ENCODE peak calls at places on chromosomes 7 and 10, in four cellular contexts. One of them, this sample, is unnamed.

GRCh38 chr7:2873686-2874551 is 29.8 kb upstream of the GNA12 start:
- DNase-seq in brain microvascular endothelial cell: peak
- DNase-seq in effector memory CD4-positive, alpha-beta T cell: no peak
- DNase-seq in psoas muscle: no peak
- DNase-seq in this sample: no peak

GRCh38 chr7:143321734-143322133 is 5.8 kb downstream of the CLCN1 start:
- DNase-seq in brain microvascular endothelial cell: no peak
- DNase-seq in effector memory CD4-positive, alpha-beta T cell: no peak
- DNase-seq in psoas muscle: no peak
- DNase-seq in this sample: no peak

GRCh38 chr10:62655337-62655994 is 149.1 kb upstream of the ADO start:
- DNase-seq in brain microvascular endothelial cell: no peak
- DNase-seq in effector memory CD4-positive, alpha-beta T cell: no peak
- DNase-seq in psoas muscle: no peak
- DNase-seq in this sample: no peak

GRCh38 chr7:57198801-57199200 is 66.6 kb upstream of the ZNF479 start:
- DNase-seq in brain microvascular endothelial cell: no peak
- DNase-seq in effector memory CD4-positive, alpha-beta T cell: no peak
- DNase-seq in psoas muscle: no peak
- DNase-seq in this sample: no peak

GRCh38 chr7:37333075-37333474 is 115.6 kb downstream of the ELMO1 start:
- DNase-seq in brain microvascular endothelial cell: no peak
- DNase-seq in effector memory CD4-positive, alpha-beta T cell: no peak
- DNase-seq in psoas muscle: no peak
- DNase-seq in this sample: no peak

GRCh38 chr10:90775351-90776028 is 82.3 kb downstream of the HTR7 start:
- DNase-seq in brain microvascular endothelial cell: peak
- DNase-seq in effector memory CD4-positive, alpha-beta T cell: no peak
- DNase-seq in psoas muscle: no peak
- DNase-seq in this sample: no peak

GRCh38 chr10:119538632-119539358 is 3.7 kb downstream of the RGS10 start:
- DNase-seq in brain microvascular endothelial cell: no peak
- DNase-seq in effector memory CD4-positive, alpha-beta T cell: no peak
- DNase-seq in psoas muscle: no peak
- DNase-seq in this sample: no peak

GRCh38 chr10:44759122-44759521 is 152.0 kb upstream of the TMEM72 start:
- DNase-seq in brain microvascular endothelial cell: no peak
- DNase-seq in effector memory CD4-positive, alpha-beta T cell: no peak
- DNase-seq in psoas muscle: no peak
- DNase-seq in this sample: no peak

GRCh38 chr10:12279281-12279680 is 70.1 kb upstream of the CAMK1D start:
- DNase-seq in brain microvascular endothelial cell: peak
- DNase-seq in effector memory CD4-positive, alpha-beta T cell: no peak
- DNase-seq in psoas muscle: no peak
- DNase-seq in this sample: no peak

GRCh38 chr7:158997110-158997453 is 140.7 kb downstream of the DYNC2I1 start:
- DNase-seq in brain microvascular endothelial cell: no peak
- DNase-seq in effector memory CD4-positive, alpha-beta T cell: no peak
- DNase-seq in psoas muscle: no peak
- DNase-seq in this sample: no peak

GRCh38 chr10:86922553-86922961 is 34.9 kb downstream of the MMRN2 start:
- DNase-seq in brain microvascular endothelial cell: no peak
- DNase-seq in effector memory CD4-positive, alpha-beta T cell: no peak
- DNase-seq in psoas muscle: no peak
- DNase-seq in this sample: no peak

GRCh38 chr10:15563161-15563715 is 156.5 kb downstream of the ITGA8 start:
- DNase-seq in brain microvascular endothelial cell: no peak
- DNase-seq in effector memory CD4-positive, alpha-beta T cell: no peak
- DNase-seq in psoas muscle: no peak
- DNase-seq in this sample: no peak

GRCh38 chr10:35992107-35992506 is 350.0 kb upstream of the FZD8 start:
- DNase-seq in brain microvascular endothelial cell: no peak
- DNase-seq in effector memory CD4-positive, alpha-beta T cell: no peak
- DNase-seq in psoas muscle: no peak
- DNase-seq in this sample: no peak

GRCh38 chr10:21935439-21936023 is 68.0 kb downstream of the DNAJC1 start:
- DNase-seq in brain microvascular endothelial cell: no peak
- DNase-seq in effector memory CD4-positive, alpha-beta T cell: no peak
- DNase-seq in psoas muscle: no peak
- DNase-seq in this sample: no peak

DNA sequence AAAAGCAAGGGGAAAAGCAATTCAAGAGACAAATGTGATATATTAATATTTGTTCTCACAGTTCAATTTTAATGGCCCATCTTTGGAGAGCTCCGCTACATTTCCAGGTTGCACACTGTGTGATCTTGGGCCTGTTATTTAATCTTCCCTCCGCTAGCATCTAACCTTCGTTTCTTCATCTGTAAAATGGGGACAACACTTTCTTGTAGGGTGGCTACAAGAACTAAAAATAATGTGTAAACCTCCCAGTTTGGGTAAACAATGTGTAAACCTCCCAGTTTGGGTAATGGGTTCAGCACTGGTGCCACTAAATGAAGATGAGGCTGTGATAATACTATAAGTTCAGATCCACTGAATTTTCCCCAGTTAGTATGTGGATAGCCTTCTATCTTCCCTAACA is 99.5 kb downstream of the CDK6 start:
- DNase-seq in brain microvascular endothelial cell: no peak
- DNase-seq in effector memory CD4-positive, alpha-beta T cell: no peak
- DNase-seq in psoas muscle: no peak
- DNase-seq in this sample: no peak
- H3K27ac ChIP-seq in brain microvascular endothelial cell: no peak
- H3K27ac ChIP-seq in effector memory CD4-positive, alpha-beta T cell: no peak
- H3K27ac ChIP-seq in psoas muscle: no peak
- H3K27ac ChIP-seq in this sample: no peak

GRCh38 chr10:60535427-60535826 is 145.8 kb upstream of the ANK3 start:
- DNase-seq in brain microvascular endothelial cell: no peak
- DNase-seq in effector memory CD4-positive, alpha-beta T cell: no peak
- DNase-seq in psoas muscle: no peak
- DNase-seq in this sample: no peak

GRCh38 chr10:60536529-60537114 is 146.9 kb upstream of the ANK3 start:
- DNase-seq in brain microvascular endothelial cell: peak
- DNase-seq in effector memory CD4-positive, alpha-beta T cell: no peak
- DNase-seq in psoas muscle: no peak
- DNase-seq in this sample: no peak

GRCh38 chr10:60532691-60533468 is 143.2 kb upstream of the ANK3 start:
- DNase-seq in brain microvascular endothelial cell: no peak
- DNase-seq in effector memory CD4-positive, alpha-beta T cell: no peak
- DNase-seq in psoas muscle: no peak
- DNase-seq in this sample: no peak

GRCh38 chr10:60537697-60538096 is 148.0 kb upstream of the ANK3 start:
- DNase-seq in brain microvascular endothelial cell: no peak
- DNase-seq in effector memory CD4-positive, alpha-beta T cell: no peak
- DNase-seq in psoas muscle: no peak
- DNase-seq in this sample: no peak

GRCh38 chr10:60534791-60535389 is 145.2 kb upstream of the ANK3 start:
- DNase-seq in brain microvascular endothelial cell: no peak
- DNase-seq in effector memory CD4-positive, alpha-beta T cell: no peak
- DNase-seq in psoas muscle: no peak
- DNase-seq in this sample: no peak
- H3K27ac ChIP-seq in brain microvascular endothelial cell: no peak
- H3K27ac ChIP-seq in effector memory CD4-positive, alpha-beta T cell: no peak
- H3K27ac ChIP-seq in psoas muscle: no peak
- H3K27ac ChIP-seq in this sample: peak

GRCh38 chr7:22082886-22083710 is 137.4 kb upstream of the CDCA7L start:
- DNase-seq in brain microvascular endothelial cell: peak
- DNase-seq in effector memory CD4-positive, alpha-beta T cell: peak
- DNase-seq in psoas muscle: peak
- DNase-seq in this sample: peak

GRCh38 chr7:22082553-22082885 is 136.8 kb upstream of the CDCA7L start:
- DNase-seq in brain microvascular endothelial cell: peak
- DNase-seq in effector memory CD4-positive, alpha-beta T cell: no peak
- DNase-seq in psoas muscle: no peak
- DNase-seq in this sample: no peak

GRCh38 chr7:22087861-22088260 is 142.2 kb upstream of the CDCA7L start:
- DNase-seq in brain microvascular endothelial cell: no peak
- DNase-seq in effector memory CD4-positive, alpha-beta T cell: no peak
- DNase-seq in psoas muscle: no peak
- DNase-seq in this sample: no peak

GRCh38 chr7:22083711-22084289 is 138.1 kb upstream of the CDCA7L start:
- DNase-seq in brain microvascular endothelial cell: no peak
- DNase-seq in effector memory CD4-positive, alpha-beta T cell: no peak
- DNase-seq in psoas muscle: peak
- DNase-seq in this sample: no peak
- H3K27ac ChIP-seq in brain microvascular endothelial cell: peak
- H3K27ac ChIP-seq in effector memory CD4-positive, alpha-beta T cell: no peak
- H3K27ac ChIP-seq in psoas muscle: peak
- H3K27ac ChIP-seq in this sample: peak

GRCh38 chr10:103969436-103969835 is 2.5 kb downstream of the SLK start:
- DNase-seq in brain microvascular endothelial cell: no peak
- DNase-seq in effector memory CD4-positive, alpha-beta T cell: no peak
- DNase-seq in psoas muscle: no peak
- DNase-seq in this sample: no peak

GRCh38 chr10:103968441-103969391 is 1.8 kb downstream of the SLK start:
- DNase-seq in brain microvascular endothelial cell: no peak
- DNase-seq in effector memory CD4-positive, alpha-beta T cell: no peak
- DNase-seq in psoas muscle: no peak
- DNase-seq in this sample: no peak

GRCh38 chr10:103967433-103968142 is 648 bp downstream of the SLK start:
- DNase-seq in brain microvascular endothelial cell: no peak
- DNase-seq in effector memory CD4-positive, alpha-beta T cell: peak
- DNase-seq in psoas muscle: no peak
- DNase-seq in this sample: no peak

GRCh38 chr10:103966671-103967432 is at the start of gene SLK:
- DNase-seq in brain microvascular endothelial cell: peak
- DNase-seq in effector memory CD4-positive, alpha-beta T cell: peak
- DNase-seq in psoas muscle: peak
- DNase-seq in this sample: peak

DNA sequence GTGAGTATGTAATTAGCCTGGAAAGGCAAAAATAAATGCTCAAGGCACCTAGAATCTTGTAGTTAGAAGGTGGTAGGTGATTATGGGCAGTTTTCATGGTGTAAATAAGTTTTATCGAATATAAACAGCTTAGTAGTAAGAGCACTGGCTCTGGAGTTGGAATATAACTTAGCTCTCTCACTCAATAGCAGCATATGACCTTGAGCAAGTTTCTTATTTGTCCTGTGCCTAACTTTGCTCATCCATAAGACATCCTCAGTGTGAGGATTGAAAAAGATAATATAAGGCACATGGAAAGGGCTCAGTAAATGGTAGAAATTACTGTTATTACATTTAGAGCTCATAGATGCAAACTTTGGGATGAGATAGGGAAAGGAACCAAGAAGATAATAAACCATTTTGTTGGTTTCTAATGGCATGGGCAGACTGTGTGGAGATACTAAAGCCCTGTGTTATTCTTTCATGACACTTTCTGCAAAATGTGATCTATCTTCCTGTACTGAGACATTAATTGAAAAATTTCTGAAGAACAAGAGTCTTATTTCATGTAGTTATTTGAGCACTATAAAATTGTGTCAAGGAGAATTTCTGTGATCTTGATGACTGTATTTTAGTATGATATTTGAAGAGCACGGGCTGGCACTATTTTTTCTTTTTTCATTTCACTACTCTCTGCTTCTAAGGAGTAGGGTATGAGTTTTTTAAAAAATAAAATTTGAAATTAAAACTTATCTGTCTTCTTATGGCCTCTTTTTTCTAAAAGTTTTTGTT is 3.1 kb downstream of the SLK start:
- DNase-seq in brain microvascular endothelial cell: no peak
- DNase-seq in effector memory CD4-positive, alpha-beta T cell: no peak
- DNase-seq in psoas muscle: no peak
- DNase-seq in this sample: no peak
- H3K27ac ChIP-seq in brain microvascular endothelial cell: no peak
- H3K27ac ChIP-seq in effector memory CD4-positive, alpha-beta T cell: peak
- H3K27ac ChIP-seq in psoas muscle: no peak
- H3K27ac ChIP-seq in this sample: no peak

GRCh38 chr10:96850825-96851224 is 18.7 kb downstream of the LCOR start:
- DNase-seq in brain microvascular endothelial cell: peak
- DNase-seq in effector memory CD4-positive, alpha-beta T cell: no peak
- DNase-seq in psoas muscle: no peak
- DNase-seq in this sample: no peak
- H3K27ac ChIP-seq in brain microvascular endothelial cell: peak
- H3K27ac ChIP-seq in effector memory CD4-positive, alpha-beta T cell: no peak
- H3K27ac ChIP-seq in psoas muscle: no peak
- H3K27ac ChIP-seq in this sample: no peak

DNA sequence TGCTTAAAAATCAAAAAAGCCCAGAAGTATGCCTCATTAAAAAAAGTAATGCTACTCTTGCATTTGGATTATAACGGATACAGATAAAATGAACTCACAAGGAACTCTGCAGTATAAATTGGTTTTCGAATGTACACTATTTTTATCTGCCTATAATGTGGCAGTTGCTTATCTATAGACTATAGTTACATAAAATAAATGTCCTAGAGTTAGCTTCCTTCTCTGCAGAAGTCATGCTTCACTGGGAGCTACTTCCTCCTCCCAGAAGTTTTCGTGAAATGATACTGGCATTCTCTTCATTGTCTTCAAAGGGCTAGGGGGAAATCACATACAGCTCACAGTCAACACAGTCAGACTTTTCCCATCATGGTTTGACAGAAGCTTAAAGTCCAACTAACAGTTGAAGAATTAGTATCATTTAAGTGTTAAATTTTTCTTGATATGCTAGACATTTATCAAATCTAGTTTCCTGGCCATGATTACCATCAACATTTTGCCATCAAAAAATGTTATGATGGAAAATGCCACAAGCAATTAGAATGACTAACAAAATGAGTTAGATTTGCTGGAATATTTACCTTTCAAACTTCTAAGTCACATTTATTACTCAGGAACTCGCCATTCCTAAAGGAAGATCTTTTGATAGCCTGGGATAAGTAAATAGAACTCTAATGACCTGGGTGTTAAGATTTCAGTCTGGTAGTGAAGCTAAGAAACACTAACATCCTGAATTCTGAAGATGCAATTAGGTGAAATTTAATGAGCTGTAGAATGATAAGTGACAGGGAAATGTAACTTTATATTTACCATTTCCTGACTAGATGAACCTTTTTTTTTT is 87.3 kb upstream of the TRIL start:
- DNase-seq in brain microvascular endothelial cell: no peak
- DNase-seq in effector memory CD4-positive, alpha-beta T cell: no peak
- DNase-seq in psoas muscle: no peak
- DNase-seq in this sample: no peak
- H3K27ac ChIP-seq in brain microvascular endothelial cell: no peak
- H3K27ac ChIP-seq in effector memory CD4-positive, alpha-beta T cell: no peak
- H3K27ac ChIP-seq in psoas muscle: no peak
- H3K27ac ChIP-seq in this sample: no peak